ENCODE peak calls at places on chromosomes 5 and 9, in nine cellular contexts. U is NCI-H2081; W is immature natural killer cell; E is AML-193; T is foreskin keratinocyte; H is activated CD8-positive, alpha-beta memory T cell treated with anti-CD3 and anti-CD28 coated beads, Interleukin-2, amount 50 U/mL, for 48 hours; A is RCC 7860; N is Caco-2; B is coronary artery. L is an unnamed sample.

GRCh38 chr9:134315716-134316443 is 10.4 kb upstream of the RXRA start:
- DNase-seq in U (no peak), W (no peak), E (no peak), T (no peak), H (no peak), A (no peak), N (no peak), B (no peak), L (no peak)

GRCh38 chr9:85943757-85944430 is 2.9 kb downstream of the NAA35 start:
- DNase-seq in U (no peak), W (no peak), E (no peak), T (no peak), H (no peak), A (no peak), N (no peak), B (no peak), L (no peak)

GRCh38 chr9:127634021-127634420 is 21.9 kb downstream of the STXBP1 start:
- DNase-seq in U (no peak), W (no peak), E (no peak), T (no peak), H (no peak), A (no peak), N (no peak), B (no peak), L (no peak)

GRCh38 chr9:79233542-79233941 is 338.2 kb upstream of the TLE4 start:
- DNase-seq in U (no peak), W (no peak), E (peak), T (no peak), H (no peak), A (peak), N (no peak), B (no peak), L (no peak)

GRCh38 chr9:109349431-109349846 is 28.6 kb upstream of the EPB41L4B start:
- DNase-seq in U (no peak), W (no peak), E (no peak), T (peak), H (no peak), A (peak), N (no peak), B (no peak), L (no peak)

GRCh38 chr9:85987236-85987635 is 46.3 kb downstream of the NAA35 start:
- DNase-seq in U (no peak), W (no peak), E (no peak), T (no peak), H (no peak), A (no peak), N (no peak), B (no peak), L (no peak)

GRCh38 chr9:120931278-120932085 is 4.9 kb upstream of the TRAF1 start:
- DNase-seq in U (no peak), W (peak), E (peak), T (peak), H (peak), A (peak), N (no peak), B (peak), L (peak)

GRCh38 chr5:133977858-133978257 is 9.4 kb upstream of the C5orf15 start:
- DNase-seq in U (no peak), W (no peak), E (no peak), T (no peak), H (no peak), A (peak), N (no peak), B (no peak), L (no peak)

GRCh38 chr5:134063421-134063820 is 51.1 kb upstream of the TCF7 start:
- DNase-seq in U (no peak), W (no peak), E (no peak), T (no peak), H (no peak), A (no peak), N (no peak), B (no peak), L (peak)

GRCh38 chr9:108756746-108757490 is 98.9 kb downstream of the ACTL7B start:
- DNase-seq in U (no peak), W (no peak), E (no peak), T (no peak), H (no peak), A (no peak), N (no peak), B (no peak), L (no peak)

GRCh38 chr5:14204785-14205321 is 61.7 kb downstream of the TRIO start:
- DNase-seq in U (peak), W (no peak), E (no peak), T (peak), H (no peak), A (peak), N (no peak), B (no peak), L (no peak)